ENCODE peak calls at places on chromosomes 13 and 19, in five cellular contexts. D is upper lobe of right lung; U is AG04449; K is CD8-positive, alpha-beta T cell; S is body of pancreas. C is an unnamed sample.

GRCh38 chr13:99347335-99347878 is 40.2 kb upstream of the GPR183 start:
- DNase-seq in D (no peak), S (no peak), K (no peak), U (no peak), C (no peak)

GRCh38 chr19:41861846-41862245 is 1.8 kb downstream of the RPS19 start:
- DNase-seq in U (no peak), K (no peak), S (no peak), D (no peak), C (no peak)

GRCh38 chr19:1824252-1824622 is 12.2 kb upstream of the ATP8B3 start:
- DNase-seq in D (no peak), K (no peak), U (no peak), S (no peak), C (no peak)

GRCh38 chr19:47321582-47321981 is 10.4 kb upstream of the C5AR2 start:
- DNase-seq in S (no peak), U (no peak), D (no peak), K (no peak), C (no peak)

GRCh38 chr13:19181021-19181620 is 503 bp downstream of the TUBA3C start:
- DNase-seq in S (no peak), U (no peak), K (peak), D (no peak), C (no peak)

GRCh38 chr19:10899171-10899653 is 27.9 kb downstream of the CARM1 start:
- DNase-seq in U (no peak), S (peak), D (peak), K (no peak), C (no peak)

GRCh38 chr19:3409346-3410064 is 43.1 kb downstream of the NFIC start:
- DNase-seq in S (peak), K (no peak), U (no peak), D (no peak), C (no peak)

GRCh38 chr13:113641426-113641825 is 16.6 kb downstream of the ATP4B start:
- DNase-seq in U (no peak), D (no peak), S (peak), K (no peak), C (no peak)

GRCh38 chr13:27968316-27969072 is 621 bp downstream of the CDX2 start:
- DNase-seq in S (peak), U (no peak), K (no peak), D (no peak), C (no peak)

GRCh38 chr19:46394398-46394797 is 19.0 kb downstream of the CCDC8 start:
- DNase-seq in D (no peak), K (no peak), S (no peak), U (no peak), C (no peak)

GRCh38 chr19:45460807-45461347 is 6.9 kb upstream of the FOSB start:
- DNase-seq in K (no peak), S (no peak), U (no peak), D (no peak), C (no peak)

GRCh38 chr19:39351537-39352037 is 9.4 kb downstream of the SAMD4B start:
- DNase-seq in D (no peak), U (no peak), K (no peak), S (no peak), C (no peak)

DNA sequence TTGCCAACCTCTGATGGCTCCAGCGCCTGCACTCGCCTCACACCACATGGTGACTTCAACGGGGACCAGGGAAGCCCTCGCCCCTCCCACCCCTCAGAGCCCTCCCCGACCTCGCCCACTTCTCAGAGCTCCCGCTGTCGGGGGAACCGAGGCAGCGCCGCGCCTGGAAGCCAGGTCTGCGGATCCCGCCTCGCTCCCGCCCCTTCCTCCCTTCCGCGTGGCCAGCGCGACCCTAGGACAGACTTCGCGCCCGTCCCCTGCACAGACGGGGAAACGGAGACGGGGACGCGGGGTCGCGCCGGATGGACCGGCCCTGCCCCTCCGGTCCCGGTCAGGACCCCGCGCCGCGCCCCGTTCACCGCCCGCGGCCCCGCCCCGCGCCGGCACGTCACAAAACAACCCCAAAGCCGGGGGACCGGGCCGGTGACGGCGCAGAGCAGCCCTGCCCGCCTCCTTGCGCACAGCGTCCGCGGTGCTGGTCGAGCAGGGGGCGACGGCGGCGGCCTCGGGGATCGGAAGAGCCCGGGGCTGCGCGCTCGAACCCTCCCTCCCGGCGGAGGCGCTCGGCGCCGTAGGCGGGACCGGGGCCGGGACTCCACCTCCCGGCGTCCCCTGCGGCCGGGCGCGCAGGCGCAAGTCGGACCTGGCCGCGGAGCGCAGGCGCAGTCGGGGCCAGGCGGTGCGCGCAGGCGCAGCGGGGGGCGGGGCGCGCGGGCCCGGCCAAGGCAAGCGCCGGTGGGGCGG is 379 bp upstream of the CDC34 start:
- DNase-seq in U (no peak), S (peak), D (peak), K (peak), C (peak)
- TF ChIP-seq CTCF in U (no peak), S (no peak), D (no peak), K (no peak), C (no peak)

GRCh38 chr19:35029737-35030256 is 473 bp upstream of the SCN1B start:
- DNase-seq in U (no peak), S (no peak), D (no peak), K (peak), C (no peak)
- TF ChIP-seq CTCF in U (no peak), S (no peak), D (no peak), K (no peak), C (no peak)

GRCh38 chr19:11963566-11964355 is 1.1 kb upstream of the ZNF763 start:
- DNase-seq in K (peak), D (peak), U (no peak), S (peak), C (no peak)
- TF ChIP-seq CTCF in K (peak), D (peak), U (peak), S (peak), C (no peak)

GRCh38 chr13:49649244-49649962 is 21.1 kb downstream of the ARL11 start:
- DNase-seq in U (no peak), D (no peak), K (no peak), S (no peak), C (no peak)
- TF ChIP-seq CTCF in U (peak), D (peak), K (no peak), S (peak), C (no peak)

GRCh38 chr13:24865158-24865557 is 101.2 kb downstream of the RNF17 start:
- DNase-seq in K (no peak), S (no peak), U (no peak), D (no peak), C (no peak)
- TF ChIP-seq CTCF in K (no peak), S (no peak), U (no peak), D (no peak), C (no peak)

GRCh38 chr13:43981091-43981490 is 101.4 kb downstream of the LACC1 start:
- DNase-seq in S (no peak), K (no peak), U (no peak), D (no peak), C (no peak)
- TF ChIP-seq CTCF in S (no peak), K (no peak), U (no peak), D (no peak), C (peak)

GRCh38 chr13:96297360-96297759 is 207.5 kb downstream of the HS6ST3 start:
- DNase-seq in D (no peak), S (no peak), U (no peak), K (no peak), C (no peak)

GRCh38 chr13:96294930-96295657 is 205.2 kb downstream of the HS6ST3 start:
- DNase-seq in D (no peak), K (no peak), U (no peak), S (no peak), C (no peak)

GRCh38 chr13:96299235-96299634 is 209.3 kb downstream of the HS6ST3 start:
- DNase-seq in U (no peak), K (no peak), D (no peak), S (no peak), C (no peak)
- TF ChIP-seq CTCF in U (no peak), K (no peak), D (no peak), S (no peak), C (no peak)

DNA sequence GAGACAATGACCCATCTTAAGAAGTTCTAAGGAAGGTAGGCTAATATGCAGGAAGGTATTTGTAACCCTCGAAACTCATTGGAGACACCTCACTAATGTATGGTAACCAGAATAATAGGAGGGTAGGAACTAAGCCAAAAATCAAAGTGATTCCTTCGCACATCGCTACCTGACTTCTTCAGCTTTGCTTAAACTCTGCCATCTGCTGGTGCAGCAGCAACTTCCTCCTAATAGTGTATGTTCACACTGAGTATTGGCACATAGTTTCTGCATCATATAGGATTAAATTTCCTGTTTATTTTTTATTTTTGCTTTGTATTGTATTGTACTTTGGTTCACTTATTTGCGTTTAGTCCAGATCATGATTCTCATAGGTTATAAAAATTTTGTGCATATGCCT is 676.2 kb downstream of the GPC5 start:
- DNase-seq in S (peak), D (no peak), U (no peak), K (no peak), C (peak)
- TF ChIP-seq CTCF in S (peak), D (peak), U (no peak), K (no peak), C (no peak)